ENCODE peak calls at places on chromosomes 5 and 9, in four cellular contexts. U is spleen, H is heart right ventricle, M is A673. T is an unnamed sample.
A peak's percentile ranks its signal among the peaks of the same experiment; 100 is the strongest.

GRCh38 chr9:135329571-135330306 is 149.8 kb upstream of the PPP1R26 start:
- DNase-seq in U (no peak), H (no peak), M (peak; percentile 62), T (no peak)

GRCh38 chr9:73093740-73094379 is 57.8 kb upstream of the ANXA1 start:
- DNase-seq in U (no peak), H (no peak), M (no peak), T (no peak)

GRCh38 chr5:64612349-64612961 is 77.8 kb upstream of the SHISAL2B start:
- DNase-seq in U (no peak), H (no peak), M (peak; percentile 73), T (no peak)

GRCh38 chr9:35948901-35949318 is 9.0 kb downstream of the OR2S2 start:
- DNase-seq in U (no peak), H (no peak), M (no peak), T (no peak)

GRCh38 chr5:490116-491094 is 33.8 kb downstream of the SLC9A3 start:
- DNase-seq in U (no peak), H (no peak), M (no peak), T (no peak)

GRCh38 chr5:137613554-137614265 is 114.6 kb upstream of the SPOCK1 start:
- DNase-seq in U (no peak), H (no peak), M (no peak), T (no peak)

GRCh38 chr9:14779566-14780022 is 57.1 kb upstream of the CER1 start:
- DNase-seq in U (no peak), H (no peak), M (no peak), T (no peak)

GRCh38 chr5:95887977-95888376 is 65.5 kb upstream of the GLRX start:
- DNase-seq in U (no peak), H (no peak), M (no peak), T (no peak)

GRCh38 chr9:91949293-91949945 is 609 bp downstream of the ROR2 start:
- DNase-seq in U (no peak), H (no peak), M (peak; percentile 50), T (no peak)

GRCh38 chr5:78251663-78252284 is 42.7 kb downstream of the AP3B1 start:
- DNase-seq in U (no peak), H (no peak), M (no peak), T (no peak)

GRCh38 chr9:113675475-113675941 is 200.6 kb upstream of the ZNF618 start:
- DNase-seq in U (no peak), H (peak; percentile 66), M (no peak), T (no peak)

GRCh38 chr9:101977614-101978210 is 239.3 kb upstream of the GRIN3A start:
- DNase-seq in U (no peak), H (no peak), M (peak; percentile 21), T (no peak)

GRCh38 chr5:164191240-164191639 is 685.8 kb downstream of the MAT2B start:
- DNase-seq in U (no peak), H (peak; percentile 16), M (no peak), T (no peak)

GRCh38 chr5:175895701-175896102 is 24.3 kb downstream of the CPLX2 start:
- DNase-seq in U (no peak), H (no peak), M (no peak), T (no peak)

GRCh38 chr5:35002459-35002858 is 45.3 kb downstream of the AGXT2 start:
- DNase-seq in U (no peak), H (no peak), M (no peak), T (no peak)

GRCh38 chr9:101367323-101367722 is 17.5 kb downstream of the BAAT start:
- DNase-seq in U (no peak), H (no peak), M (no peak), T (no peak)

GRCh38 chr5:69334793-69335268 is 2.2 kb upstream of the CCDC125 start:
- DNase-seq in U (peak; percentile 96), H (peak; percentile 85), M (peak; percentile 86), T (no peak)

GRCh38 chr5:176781638-176782570 is 28.5 kb upstream of the UNC5A start:
- DNase-seq in U (peak; percentile 31), H (no peak), M (no peak), T (no peak)

GRCh38 chr5:168875839-168876238 is 296.7 kb upstream of the PANK3 start:
- DNase-seq in U (no peak), H (no peak), M (no peak), T (no peak)

GRCh38 chr9:18059043-18059442 is 414.9 kb upstream of the ADAMTSL1 start:
- DNase-seq in U (no peak), H (no peak), M (no peak), T (no peak)

GRCh38 chr5:143263272-143263810 is 140.1 kb downstream of the NR3C1 start:
- DNase-seq in U (no peak), H (no peak), M (no peak), T (no peak)

GRCh38 chr5:139147743-139148079 is 50.5 kb downstream of the SIL1 start:
- DNase-seq in U (no peak), H (peak; percentile 65), M (peak; percentile 72), T (no peak)

GRCh38 chr9:112917027-112917986 is 26.6 kb upstream of the SLC46A2 start:
- DNase-seq in U (no peak), H (no peak), M (no peak), T (no peak)

GRCh38 chr5:72377920-72378635 is 57.9 kb downstream of the PTCD2 start:
- DNase-seq in U (no peak), H (no peak), M (no peak), T (no peak)

GRCh38 chr9:2933165-2934095 is 89.5 kb upstream of the PUM3 start:
- DNase-seq in U (peak; percentile 66), H (no peak), M (no peak), T (no peak)

GRCh38 chr5:32020271-32020670 is 153.8 kb downstream of the GOLPH3 start:
- DNase-seq in U (no peak), H (no peak), M (no peak), T (no peak)

GRCh38 chr9:135265931-135266330 is 178.5 kb downstream of the OLFM1 start:
- DNase-seq in U (no peak), H (no peak), M (no peak), T (no peak)

GRCh38 chr5:139696894-139697658 is 48.9 kb downstream of the CXXC5 start:
- DNase-seq in U (peak; percentile 86), H (peak; percentile 85), M (peak; percentile 86), T (no peak)

GRCh38 chr9:126587187-126588185 is 26.2 kb upstream of the LMX1B start:
- DNase-seq in U (no peak), H (peak; percentile 80), M (no peak), T (no peak)

GRCh38 chr5:5288236-5288635 is 134.2 kb upstream of the ICE1 start:
- DNase-seq in U (no peak), H (no peak), M (no peak), T (peak; percentile 20)

GRCh38 chr9:75912951-75913350 is 22.5 kb downstream of the PCSK5 start:
- DNase-seq in U (no peak), H (no peak), M (no peak), T (no peak)

GRCh38 chr5:135265497-135266300 is 133.3 kb downstream of the MACROH2A1 start:
- DNase-seq in U (no peak), H (no peak), M (no peak), T (no peak)
- H3K27ac ChIP-seq in U (no peak overlapping the region), H (no peak overlapping the region), M (no peak overlapping the region), T (no peak overlapping the region)

GRCh38 chr5:179338123-179338676 is 7.1 kb downstream of the ADAMTS2 start:
- DNase-seq in U (peak; percentile 57), H (no peak), M (no peak), T (no peak)

GRCh38 chr5:179336871-179337165 is 8.4 kb downstream of the ADAMTS2 start:
- DNase-seq in U (no peak), H (no peak), M (no peak), T (no peak)

GRCh38 chr5:179336126-179336870 is 9.0 kb downstream of the ADAMTS2 start:
- DNase-seq in U (peak; percentile 59), H (no peak), M (no peak), T (no peak)

GRCh38 chr5:179339081-179339480 is 6.2 kb downstream of the ADAMTS2 start:
- DNase-seq in U (no peak), H (no peak), M (no peak), T (no peak)

GRCh38 chr5:179337227-179338122 is 7.8 kb downstream of the ADAMTS2 start:
- DNase-seq in U (peak; percentile 61), H (no peak), M (no peak), T (no peak)
- H3K27ac ChIP-seq in U (no peak overlapping the region), H (no peak overlapping the region), M (no peak overlapping the region), T (no peak overlapping the region)

GRCh38 chr5:65809817-65810531 is 88.0 kb downstream of the NLN start:
- DNase-seq in U (no peak), H (peak; percentile 56), M (no peak), T (no peak)
- H3K27ac ChIP-seq in U (no peak overlapping the region), H (no peak overlapping the region), M (no peak overlapping the region), T (peak overlapping the region; percentile 65)

DNA sequence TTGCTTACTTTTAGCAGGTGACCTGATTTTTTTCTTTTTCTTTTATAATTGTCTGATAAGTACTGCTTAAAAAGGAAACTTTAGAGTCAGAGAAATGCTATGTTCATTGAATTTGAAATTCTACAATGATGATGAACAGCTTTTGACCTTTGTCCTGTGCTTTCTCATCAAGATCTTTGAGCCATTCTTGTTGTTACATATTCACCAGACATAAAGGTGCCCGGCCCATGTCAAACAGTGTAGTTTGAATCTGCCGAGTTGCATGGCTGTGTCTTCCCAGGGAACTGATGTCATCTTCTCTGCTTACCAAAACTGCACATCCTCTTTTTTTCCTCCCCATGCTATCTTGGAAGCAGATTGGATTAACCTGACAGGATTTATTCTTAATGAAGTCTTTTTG is 163.6 kb downstream of the LRRC70 start:
- DNase-seq in U (no peak), H (no peak), M (no peak), T (no peak)
- H3K27ac ChIP-seq in U (no peak overlapping the region), H (no peak overlapping the region), M (no peak overlapping the region), T (no peak overlapping the region)

DNA sequence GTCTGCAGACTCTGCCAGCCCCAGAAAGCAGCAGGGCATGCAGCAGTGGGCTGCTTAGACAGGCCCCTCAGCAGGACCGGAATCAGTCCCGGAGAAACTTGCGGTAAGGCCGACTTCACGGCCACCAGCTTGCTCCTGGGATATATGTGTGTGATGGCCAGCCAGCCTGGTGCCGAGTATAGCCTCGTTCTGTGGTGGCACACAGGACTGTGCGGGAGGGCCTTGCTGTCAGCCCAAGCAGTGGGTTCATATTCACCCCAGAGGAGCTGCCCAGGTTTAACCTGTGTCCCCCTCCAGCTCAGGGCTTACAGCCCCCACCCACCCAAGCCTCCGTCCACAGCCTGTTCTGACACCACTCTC is 112.9 kb downstream of the DAB2IP start:
- DNase-seq in U (no peak), H (no peak), M (no peak), T (no peak)
- H3K27ac ChIP-seq in U (peak overlapping the region; percentile 67), H (peak overlapping the region; percentile 74), M (no peak overlapping the region), T (no peak overlapping the region)

DNA sequence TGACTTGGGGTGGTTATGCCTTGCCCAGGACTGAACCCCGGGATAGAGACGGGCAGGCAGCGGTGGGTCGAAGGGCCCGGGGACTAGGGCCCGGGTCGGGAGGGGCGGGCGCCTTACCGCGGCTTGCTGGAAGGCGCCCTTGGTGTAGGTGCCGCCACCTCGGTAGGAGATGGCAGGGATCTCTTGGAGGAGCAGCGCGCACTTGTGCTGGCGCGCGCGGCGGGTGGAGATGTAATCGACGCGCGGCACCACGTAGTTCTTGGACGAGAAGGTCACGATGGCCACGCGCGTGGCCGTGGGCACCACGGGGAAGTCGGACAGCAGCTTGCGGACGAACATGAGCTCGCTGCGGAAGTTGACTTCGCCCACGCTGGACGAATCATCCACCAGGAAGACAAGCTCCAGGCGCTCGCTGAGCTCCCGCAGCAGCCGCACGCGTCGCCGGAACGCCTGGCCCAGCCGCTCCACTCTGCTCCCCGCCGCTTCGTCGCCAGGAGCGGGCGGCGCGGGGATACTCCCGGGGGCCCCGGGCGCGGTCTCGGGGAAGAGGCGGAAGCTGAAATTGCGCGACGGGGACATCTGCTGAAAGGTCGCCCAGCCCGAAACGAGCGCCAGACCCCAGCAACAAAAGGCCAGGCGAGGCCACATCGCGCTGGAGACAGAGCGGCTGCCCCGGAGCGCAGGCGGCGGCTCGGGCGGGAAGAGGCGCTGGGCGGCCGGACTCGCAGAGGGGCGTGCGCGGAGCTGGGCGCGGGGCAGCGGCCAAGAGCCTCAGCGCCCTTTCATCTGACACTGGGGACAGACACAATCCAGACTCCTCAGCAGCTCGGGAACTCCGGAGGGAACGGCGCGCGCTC is at the start of gene SVEP1:
- DNase-seq in U (peak; percentile 77), H (peak; percentile 55), M (peak; percentile 44), T (no peak)
- H3K27ac ChIP-seq in U (peak within 1 kb of the TSS; percentile 79), H (peak within 1 kb of the TSS; percentile 77), M (no peak within 1 kb of the TSS), T (peak within 1 kb of the TSS; percentile 60)

T was measured in epithelial cell of prostate.